ENCODE peak calls at places on chromosomes 12 and 14, in seven cellular contexts. One of them, this sample, is unnamed. For H3K4me1, the result is how much of the 10 kb centered on the place peaks cover.

GRCh38 chr12:130711751-130712150 is 4.3 kb downstream of the RIMBP2 start:
- DNase-seq in heart left ventricle: no peak
- DNase-seq in IMR-90: no peak
- DNase-seq in Panc1: no peak
- DNase-seq in effector memory CD4-positive, alpha-beta T cell: no peak
- DNase-seq in OCI-LY7: no peak
- DNase-seq in mammary epithelial cell: no peak
- DNase-seq in this sample: no peak

GRCh38 chr14:104426771-104427125 is 152.8 kb upstream of the C14orf180 start:
- DNase-seq in Panc1: no peak
- DNase-seq in heart left ventricle: no peak
- DNase-seq in IMR-90: no peak
- DNase-seq in mammary epithelial cell: no peak
- DNase-seq in effector memory CD4-positive, alpha-beta T cell: no peak
- DNase-seq in OCI-LY7: no peak
- DNase-seq in this sample: no peak

GRCh38 chr14:36477266-36477665 is 42.8 kb downstream of the NKX2-1 start:
- DNase-seq in OCI-LY7: no peak
- DNase-seq in effector memory CD4-positive, alpha-beta T cell: no peak
- DNase-seq in Panc1: no peak
- DNase-seq in mammary epithelial cell: peak
- DNase-seq in IMR-90: no peak
- DNase-seq in heart left ventricle: no peak
- DNase-seq in this sample: no peak

GRCh38 chr12:87086118-87086891 is 830.1 kb upstream of the MGAT4C start:
- DNase-seq in heart left ventricle: no peak
- DNase-seq in Panc1: peak
- DNase-seq in IMR-90: peak
- DNase-seq in OCI-LY7: no peak
- DNase-seq in effector memory CD4-positive, alpha-beta T cell: no peak
- DNase-seq in mammary epithelial cell: peak
- DNase-seq in this sample: no peak

GRCh38 chr12:30064906-30065305 is 281.2 kb upstream of the TMTC1 start:
- DNase-seq in mammary epithelial cell: no peak
- DNase-seq in heart left ventricle: no peak
- DNase-seq in OCI-LY7: no peak
- DNase-seq in IMR-90: no peak
- DNase-seq in Panc1: no peak
- DNase-seq in effector memory CD4-positive, alpha-beta T cell: no peak
- DNase-seq in this sample: no peak

GRCh38 chr12:131511391-131511802 is 199.5 kb upstream of the SFSWAP start:
- DNase-seq in IMR-90: no peak
- DNase-seq in OCI-LY7: peak
- DNase-seq in Panc1: peak
- DNase-seq in mammary epithelial cell: peak
- DNase-seq in heart left ventricle: no peak
- DNase-seq in effector memory CD4-positive, alpha-beta T cell: peak
- DNase-seq in this sample: peak

GRCh38 chr14:44438936-44439335 is 68.1 kb downstream of the FSCB start:
- DNase-seq in mammary epithelial cell: no peak
- DNase-seq in Panc1: no peak
- DNase-seq in effector memory CD4-positive, alpha-beta T cell: no peak
- DNase-seq in IMR-90: no peak
- DNase-seq in OCI-LY7: no peak
- DNase-seq in heart left ventricle: no peak
- DNase-seq in this sample: no peak

GRCh38 chr12:51362747-51363342 is 16.4 kb upstream of the CELA1 start:
- DNase-seq in Panc1: no peak
- DNase-seq in IMR-90: no peak
- DNase-seq in effector memory CD4-positive, alpha-beta T cell: no peak
- DNase-seq in mammary epithelial cell: no peak
- DNase-seq in heart left ventricle: no peak
- DNase-seq in OCI-LY7: no peak
- DNase-seq in this sample: no peak

GRCh38 chr14:71183856-71184255 is 276.6 kb downstream of the PCNX1 start:
- DNase-seq in heart left ventricle: no peak
- DNase-seq in mammary epithelial cell: no peak
- DNase-seq in effector memory CD4-positive, alpha-beta T cell: no peak
- DNase-seq in IMR-90: no peak
- DNase-seq in Panc1: no peak
- DNase-seq in OCI-LY7: no peak
- DNase-seq in this sample: no peak

GRCh38 chr12:108734200-108734906 is 3.0 kb upstream of the CORO1C start:
- DNase-seq in heart left ventricle: no peak
- DNase-seq in OCI-LY7: no peak
- DNase-seq in effector memory CD4-positive, alpha-beta T cell: no peak
- DNase-seq in IMR-90: peak
- DNase-seq in mammary epithelial cell: peak
- DNase-seq in Panc1: no peak
- DNase-seq in this sample: no peak

GRCh38 chr12:98440165-98440581 is 75.2 kb upstream of the TMPO start:
- DNase-seq in IMR-90: peak
- DNase-seq in Panc1: no peak
- DNase-seq in OCI-LY7: no peak
- DNase-seq in effector memory CD4-positive, alpha-beta T cell: no peak
- DNase-seq in heart left ventricle: peak
- DNase-seq in mammary epithelial cell: peak
- DNase-seq in this sample: no peak

GRCh38 chr12:40152783-40153383 is 47.0 kb upstream of the SLC2A13 start:
- DNase-seq in mammary epithelial cell: peak
- DNase-seq in effector memory CD4-positive, alpha-beta T cell: peak
- DNase-seq in IMR-90: peak
- DNase-seq in Panc1: peak
- DNase-seq in heart left ventricle: no peak
- DNase-seq in OCI-LY7: peak
- DNase-seq in this sample: peak

GRCh38 chr14:55221186-55221585 is 29.8 kb upstream of the DLGAP5 start:
- DNase-seq in mammary epithelial cell: peak
- DNase-seq in effector memory CD4-positive, alpha-beta T cell: no peak
- DNase-seq in Panc1: peak
- DNase-seq in heart left ventricle: no peak
- DNase-seq in IMR-90: peak
- DNase-seq in OCI-LY7: no peak
- DNase-seq in this sample: no peak

GRCh38 chr14:23182372-23183014 is 967 bp downstream of the SLC7A8 start:
- DNase-seq in mammary epithelial cell: peak
- DNase-seq in heart left ventricle: no peak
- DNase-seq in OCI-LY7: peak
- DNase-seq in effector memory CD4-positive, alpha-beta T cell: no peak
- DNase-seq in Panc1: no peak
- DNase-seq in IMR-90: no peak
- DNase-seq in this sample: no peak

GRCh38 chr12:121167232-121167820 is 34.6 kb downstream of the P2RX7 start:
- DNase-seq in IMR-90: no peak
- DNase-seq in mammary epithelial cell: no peak
- DNase-seq in heart left ventricle: no peak
- DNase-seq in effector memory CD4-positive, alpha-beta T cell: no peak
- DNase-seq in Panc1: no peak
- DNase-seq in OCI-LY7: no peak
- DNase-seq in this sample: no peak

GRCh38 chr14:92584856-92585255 is 71.3 kb downstream of the RIN3 start:
- DNase-seq in heart left ventricle: no peak
- DNase-seq in IMR-90: no peak
- DNase-seq in OCI-LY7: no peak
- DNase-seq in Panc1: no peak
- DNase-seq in mammary epithelial cell: no peak
- DNase-seq in effector memory CD4-positive, alpha-beta T cell: no peak
- DNase-seq in this sample: no peak

GRCh38 chr12:130121246-130122005 is 40.8 kb upstream of the FZD10 start:
- DNase-seq in heart left ventricle: no peak
- DNase-seq in effector memory CD4-positive, alpha-beta T cell: no peak
- DNase-seq in OCI-LY7: no peak
- DNase-seq in IMR-90: no peak
- DNase-seq in Panc1: no peak
- DNase-seq in mammary epithelial cell: no peak
- DNase-seq in this sample: no peak

GRCh38 chr12:92942905-92943304 is 13.8 kb upstream of the EEA1 start:
- DNase-seq in heart left ventricle: no peak
- DNase-seq in Panc1: no peak
- DNase-seq in IMR-90: peak
- DNase-seq in mammary epithelial cell: peak
- DNase-seq in OCI-LY7: no peak
- DNase-seq in effector memory CD4-positive, alpha-beta T cell: no peak
- DNase-seq in this sample: no peak

GRCh38 chr14:60317609-60318008 is 68.6 kb downstream of the PPM1A start:
- DNase-seq in mammary epithelial cell: no peak
- DNase-seq in effector memory CD4-positive, alpha-beta T cell: no peak
- DNase-seq in heart left ventricle: no peak
- DNase-seq in OCI-LY7: no peak
- DNase-seq in IMR-90: no peak
- DNase-seq in Panc1: no peak
- DNase-seq in this sample: no peak

GRCh38 chr14:74575507-74575906 is 36.5 kb downstream of the LTBP2 start:
- DNase-seq in mammary epithelial cell: no peak
- DNase-seq in effector memory CD4-positive, alpha-beta T cell: no peak
- DNase-seq in Panc1: no peak
- DNase-seq in OCI-LY7: no peak
- DNase-seq in IMR-90: no peak
- DNase-seq in heart left ventricle: peak
- DNase-seq in this sample: no peak

GRCh38 chr14:95428557-95428956 is 87.9 kb downstream of the SYNE3 start:
- DNase-seq in heart left ventricle: no peak
- DNase-seq in Panc1: no peak
- DNase-seq in effector memory CD4-positive, alpha-beta T cell: no peak
- DNase-seq in IMR-90: no peak
- DNase-seq in mammary epithelial cell: no peak
- DNase-seq in OCI-LY7: no peak
- DNase-seq in this sample: no peak

GRCh38 chr12:77001181-77001758 is 64.1 kb downstream of the E2F7 start:
- DNase-seq in mammary epithelial cell: no peak
- DNase-seq in effector memory CD4-positive, alpha-beta T cell: no peak
- DNase-seq in OCI-LY7: no peak
- DNase-seq in IMR-90: no peak
- DNase-seq in Panc1: no peak
- DNase-seq in heart left ventricle: no peak
- DNase-seq in this sample: no peak

GRCh38 chr12:106112094-106112822 is 26.5 kb downstream of the NUAK1 start:
- DNase-seq in mammary epithelial cell: peak
- DNase-seq in effector memory CD4-positive, alpha-beta T cell: no peak
- DNase-seq in heart left ventricle: peak
- DNase-seq in Panc1: no peak
- DNase-seq in IMR-90: peak
- DNase-seq in OCI-LY7: no peak
- DNase-seq in this sample: no peak
- H3K4me1 ChIP-seq in mammary epithelial cell: half or more
- H3K4me1 ChIP-seq in effector memory CD4-positive, alpha-beta T cell: under half
- H3K4me1 ChIP-seq in heart left ventricle: half or more
- H3K4me1 ChIP-seq in Panc1: half or more
- H3K4me1 ChIP-seq in IMR-90: under half
- H3K4me1 ChIP-seq in OCI-LY7: under half
- H3K4me1 ChIP-seq in this sample: under half

DNA sequence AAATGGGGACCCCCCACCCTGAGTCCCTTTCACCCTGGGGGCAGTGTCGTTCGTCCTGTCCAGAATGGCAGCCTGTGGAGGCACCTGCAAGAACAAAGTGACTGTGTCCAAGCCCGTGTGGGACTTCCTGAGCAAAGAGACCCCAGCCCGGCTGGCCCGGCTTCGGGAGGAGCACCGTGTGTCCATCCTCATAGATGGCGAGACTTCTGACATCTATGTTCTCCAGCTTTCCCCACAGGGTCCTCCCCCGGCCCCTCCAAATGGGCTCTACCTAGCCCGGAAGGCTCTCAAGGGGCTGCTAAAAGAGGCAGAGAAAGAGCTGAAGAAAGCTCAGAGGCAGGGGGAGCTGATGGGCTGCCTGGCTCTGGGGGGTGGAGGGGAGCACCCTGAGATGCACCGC is 2.2 kb downstream of the DTX3 start:
- DNase-seq in mammary epithelial cell: no peak
- DNase-seq in effector memory CD4-positive, alpha-beta T cell: no peak
- DNase-seq in OCI-LY7: no peak
- DNase-seq in heart left ventricle: no peak
- DNase-seq in Panc1: no peak
- DNase-seq in IMR-90: no peak
- DNase-seq in this sample: no peak
- H3K4me1 ChIP-seq in mammary epithelial cell: under half
- H3K4me1 ChIP-seq in effector memory CD4-positive, alpha-beta T cell: under half
- H3K4me1 ChIP-seq in OCI-LY7: under half
- H3K4me1 ChIP-seq in heart left ventricle: under half
- H3K4me1 ChIP-seq in Panc1: under half
- H3K4me1 ChIP-seq in IMR-90: under half
- H3K4me1 ChIP-seq in this sample: under half

GRCh38 chr14:52080171-52080800 is 11.4 kb upstream of the NID2 start:
- DNase-seq in OCI-LY7: no peak
- DNase-seq in Panc1: no peak
- DNase-seq in IMR-90: peak
- DNase-seq in effector memory CD4-positive, alpha-beta T cell: no peak
- DNase-seq in mammary epithelial cell: peak
- DNase-seq in heart left ventricle: no peak
- DNase-seq in this sample: no peak
- H3K4me1 ChIP-seq in OCI-LY7: under half
- H3K4me1 ChIP-seq in Panc1: under half
- H3K4me1 ChIP-seq in IMR-90: under half
- H3K4me1 ChIP-seq in effector memory CD4-positive, alpha-beta T cell: under half
- H3K4me1 ChIP-seq in mammary epithelial cell: half or more
- H3K4me1 ChIP-seq in heart left ventricle: under half
- H3K4me1 ChIP-seq in this sample: under half

GRCh38 chr12:68812553-68813241 is 4.7 kb downstream of the MDM2 start:
- DNase-seq in Panc1: no peak
- DNase-seq in effector memory CD4-positive, alpha-beta T cell: no peak
- DNase-seq in IMR-90: no peak
- DNase-seq in OCI-LY7: no peak
- DNase-seq in heart left ventricle: no peak
- DNase-seq in mammary epithelial cell: no peak
- DNase-seq in this sample: no peak

GRCh38 chr12:68806488-68807237 is 1.3 kb upstream of the MDM2 start:
- DNase-seq in OCI-LY7: peak
- DNase-seq in IMR-90: no peak
- DNase-seq in heart left ventricle: no peak
- DNase-seq in effector memory CD4-positive, alpha-beta T cell: no peak
- DNase-seq in mammary epithelial cell: no peak
- DNase-seq in Panc1: no peak
- DNase-seq in this sample: no peak

GRCh38 chr12:68807576-68808387 is at the start of gene MDM2:
- DNase-seq in effector memory CD4-positive, alpha-beta T cell: peak
- DNase-seq in IMR-90: peak
- DNase-seq in mammary epithelial cell: peak
- DNase-seq in Panc1: no peak
- DNase-seq in heart left ventricle: peak
- DNase-seq in OCI-LY7: peak
- DNase-seq in this sample: peak

GRCh38 chr12:68808388-68809189 is 612 bp downstream of the MDM2 start:
- DNase-seq in heart left ventricle: peak
- DNase-seq in IMR-90: peak
- DNase-seq in mammary epithelial cell: peak
- DNase-seq in OCI-LY7: peak
- DNase-seq in Panc1: no peak
- DNase-seq in effector memory CD4-positive, alpha-beta T cell: peak
- DNase-seq in this sample: no peak

GRCh38 chr12:68809190-68810026 is 1.4 kb downstream of the MDM2 start:
- DNase-seq in heart left ventricle: no peak
- DNase-seq in Panc1: no peak
- DNase-seq in IMR-90: no peak
- DNase-seq in effector memory CD4-positive, alpha-beta T cell: no peak
- DNase-seq in mammary epithelial cell: no peak
- DNase-seq in OCI-LY7: peak
- DNase-seq in this sample: no peak
- H3K4me1 ChIP-seq in heart left ventricle: under half
- H3K4me1 ChIP-seq in Panc1: under half
- H3K4me1 ChIP-seq in IMR-90: under half
- H3K4me1 ChIP-seq in effector memory CD4-positive, alpha-beta T cell: under half
- H3K4me1 ChIP-seq in mammary epithelial cell: under half
- H3K4me1 ChIP-seq in OCI-LY7: half or more
- H3K4me1 ChIP-seq in this sample: under half